ENCODE peak calls at places on chromosomes 7 and 10, in six cellular contexts. B, E, I, K, L and Q are unnamed samples.

GRCh38 chr10:102796407-102797176 is 40.6 kb downstream of the CYP17A1 start:
- DNase-seq in B (peak; percentile 45), E (peak; percentile 88), I (peak; percentile 81), K (no peak), L (peak; percentile 92), Q (peak; percentile 80)

GRCh38 chr7:18663321-18663720 is 167.8 kb downstream of the HDAC9 start:
- DNase-seq in B (no peak), E (no peak), I (no peak), K (no peak), L (no peak), Q (no peak)

GRCh38 chr10:119496282-119496681 is 46.2 kb downstream of the RGS10 start:
- DNase-seq in B (no peak), E (no peak), I (no peak), K (no peak), L (peak; percentile 24), Q (no peak)

GRCh38 chr10:48616436-48616835 is 11.6 kb upstream of the ARHGAP22 start:
- DNase-seq in B (no peak), E (no peak), I (no peak), K (no peak), L (no peak), Q (no peak)

GRCh38 chr7:36182854-36183604 is 30.0 kb downstream of the EEPD1 start:
- DNase-seq in B (no peak), E (no peak), I (no peak), K (no peak), L (no peak), Q (no peak)

GRCh38 chr7:12554421-12554820 is 16.1 kb upstream of the SCIN start:
- DNase-seq in B (no peak), E (no peak), I (no peak), K (no peak), L (no peak), Q (no peak)

GRCh38 chr7:109179601-109180000 is 609.9 kb downstream of the DNAJB9 start:
- DNase-seq in B (no peak), E (no peak), I (no peak), K (no peak), L (no peak), Q (no peak)

GRCh38 chr7:140640060-140640611 is 477 bp downstream of the DENND2A start:
- DNase-seq in B (no peak), E (no peak), I (peak; percentile 62), K (no peak), L (peak; percentile 85), Q (peak; percentile 58)

GRCh38 chr7:131234719-131235488 is 92.8 kb upstream of the MKLN1 start:
- DNase-seq in B (no peak), E (no peak), I (no peak), K (no peak), L (no peak), Q (no peak)

GRCh38 chr10:87723500-87723899 is 63.8 kb downstream of the PAPSS2 start:
- DNase-seq in B (no peak), E (no peak), I (no peak), K (no peak), L (no peak), Q (no peak)

GRCh38 chr10:22226599-22226998 is 8.8 kb upstream of the EBLN1 start:
- DNase-seq in B (no peak), E (no peak), I (no peak), K (no peak), L (no peak), Q (no peak)

GRCh38 chr10:93346060-93346459 is 136.1 kb downstream of the MYOF start:
- DNase-seq in B (no peak), E (no peak), I (no peak), K (no peak), L (no peak), Q (no peak)

GRCh38 chr10:129912161-129912917 is 51.7 kb downstream of the EBF3 start:
- DNase-seq in B (no peak), E (no peak), I (no peak), K (no peak), L (no peak), Q (no peak)

GRCh38 chr10:31209523-31209922 is 109.5 kb upstream of the ZEB1 start:
- DNase-seq in B (no peak), E (no peak), I (no peak), K (no peak), L (no peak), Q (no peak)

GRCh38 chr7:7595451-7595850 is 28.8 kb downstream of the MIOS start:
- DNase-seq in B (no peak), E (no peak), I (no peak), K (peak; percentile 8), L (no peak), Q (peak; percentile 41)

GRCh38 chr10:58266826-58267712 is 625 bp downstream of the IPMK start:
- DNase-seq in B (peak; percentile 17), E (peak; percentile 61), I (peak; percentile 47), K (no peak), L (peak; percentile 83), Q (peak; percentile 52)

GRCh38 chr7:55192718-55193117 is 172.4 kb upstream of the LANCL2 start:
- DNase-seq in B (no peak), E (no peak), I (peak; percentile 74), K (no peak), L (no peak), Q (peak; percentile 43)

GRCh38 chr7:146956853-146957252 is 840.3 kb downstream of the CNTNAP2 start:
- DNase-seq in B (no peak), E (no peak), I (no peak), K (no peak), L (no peak), Q (no peak)

GRCh38 chr10:15295540-15296325 is 75.4 kb downstream of the FAM171A1 start:
- DNase-seq in B (no peak), E (no peak), I (no peak), K (no peak), L (no peak), Q (no peak)

GRCh38 chr7:137480824-137481365 is 137.4 kb upstream of the PTN start:
- DNase-seq in B (no peak), E (no peak), I (no peak), K (no peak), L (no peak), Q (no peak)

GRCh38 chr7:665251-665650 is 61.2 kb upstream of the DNAAF5 start:
- DNase-seq in B (no peak), E (no peak), I (no peak), K (no peak), L (no peak), Q (no peak)

GRCh38 chr7:42254217-42254616 is 17.2 kb upstream of the GLI3 start:
- DNase-seq in B (no peak), E (no peak), I (no peak), K (no peak), L (no peak), Q (peak; percentile 88)

GRCh38 chr10:51924359-51924758 is 225.0 kb upstream of the CSTF2T start:
- DNase-seq in B (no peak), E (no peak), I (no peak), K (no peak), L (no peak), Q (no peak)

GRCh38 chr10:34049887-34050286 is 715.4 kb upstream of the NRP1 start:
- DNase-seq in B (no peak), E (no peak), I (no peak), K (no peak), L (no peak), Q (no peak)

GRCh38 chr7:8823486-8823885 is 390.1 kb downstream of the NXPH1 start:
- DNase-seq in B (no peak), E (no peak), I (no peak), K (no peak), L (no peak), Q (no peak)

GRCh38 chr7:8822595-8822994 is 389.2 kb downstream of the NXPH1 start:
- DNase-seq in B (no peak), E (no peak), I (no peak), K (no peak), L (no peak), Q (no peak)

DNA sequence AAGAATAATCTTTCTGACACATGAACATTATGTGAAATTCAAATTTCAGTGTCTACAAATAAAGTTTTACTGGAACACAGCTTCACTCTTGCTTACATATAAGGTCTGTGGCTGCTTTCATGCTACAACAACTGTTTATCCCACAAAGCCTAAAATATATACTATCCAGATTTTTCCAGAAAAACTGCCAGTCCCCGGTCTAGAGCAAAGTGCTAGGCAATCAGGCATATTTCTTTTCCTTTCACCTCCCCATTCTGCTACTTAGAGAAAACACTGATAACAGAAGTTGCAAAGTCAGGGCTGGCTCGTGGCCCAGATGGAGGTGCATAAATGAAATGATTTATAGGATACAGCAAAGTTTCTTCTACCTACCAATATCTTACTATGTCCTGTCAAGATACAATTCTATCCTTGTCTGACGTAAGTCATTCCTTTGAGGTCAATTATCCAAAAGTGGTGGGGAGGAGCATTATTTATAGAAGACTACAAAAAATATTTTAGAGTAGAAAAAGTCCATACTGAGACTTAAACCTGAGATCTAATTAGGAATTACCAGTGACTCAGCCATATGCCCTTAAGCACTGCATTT is 384.1 kb downstream of the NXPH1 start:
- DNase-seq in B (no peak), E (peak; percentile 28), I (no peak), K (no peak), L (no peak), Q (peak; percentile 26)
- H3K9me3 ChIP-seq in B (no peaks in the 10 kb centered on the region), E (no peaks in the 10 kb centered on the region), I (peaks cover 3% of the 10 kb centered on the region), K (no peaks in the 10 kb centered on the region), L (no peaks in the 10 kb centered on the region), Q (no peaks in the 10 kb centered on the region)

GRCh38 chr10:12701696-12702095 is 299.8 kb downstream of the CCDC3 start:
- DNase-seq in B (no peak), E (no peak), I (no peak), K (no peak), L (no peak), Q (no peak)

GRCh38 chr10:12703813-12704212 is 297.7 kb downstream of the CCDC3 start:
- DNase-seq in B (no peak), E (no peak), I (no peak), K (no peak), L (no peak), Q (no peak)

GRCh38 chr10:12703141-12703540 is 298.4 kb downstream of the CCDC3 start:
- DNase-seq in B (no peak), E (no peak), I (no peak), K (no peak), L (no peak), Q (no peak)

GRCh38 chr10:12700557-12700874 is 301.0 kb downstream of the CCDC3 start:
- DNase-seq in B (no peak), E (no peak), I (no peak), K (no peak), L (no peak), Q (no peak)

GRCh38 chr10:12702215-12702614 is 299.3 kb downstream of the CCDC3 start:
- DNase-seq in B (no peak), E (no peak), I (no peak), K (no peak), L (no peak), Q (no peak)
- H3K4me1 ChIP-seq in B (no peaks in the 10 kb centered on the region), E (peaks cover 10% of the 10 kb centered on the region), I (peaks cover 43% of the 10 kb centered on the region), K (peaks cover 27% of the 10 kb centered on the region), L (no peaks in the 10 kb centered on the region), Q (peaks cover 3% of the 10 kb centered on the region)

DNA sequence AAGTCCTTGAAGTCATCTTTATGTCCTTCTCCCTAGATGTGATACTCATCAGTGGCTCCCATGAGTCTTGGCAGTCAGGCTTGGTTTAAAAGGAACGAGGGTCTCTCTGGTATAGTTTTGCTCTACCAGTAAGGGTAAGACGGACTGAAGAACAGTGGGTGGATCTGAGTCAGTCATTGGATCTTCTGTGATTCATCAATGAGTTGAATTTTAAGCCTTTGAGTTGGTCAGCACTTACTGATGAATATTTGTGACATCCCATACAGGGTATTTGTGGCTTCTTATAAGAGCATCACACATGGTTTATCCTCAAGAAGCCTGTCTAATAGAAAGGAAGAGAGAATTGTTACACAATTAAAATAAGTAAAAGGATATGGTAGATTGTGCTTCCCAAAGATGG is 87.3 kb upstream of the NAMPT start:
- DNase-seq in B (no peak), E (no peak), I (no peak), K (no peak), L (no peak), Q (no peak)
- H3K27ac ChIP-seq in B (no peak overlapping the region), E (no peak overlapping the region), I (no peak overlapping the region), K (no peak overlapping the region), L (no peak overlapping the region), Q (no peak overlapping the region)

GRCh38 chr10:109103278-109103677 is 820.0 kb downstream of the XPNPEP1 start:
- DNase-seq in B (no peak), E (no peak), I (no peak), K (no peak), L (no peak), Q (no peak)
- H3K9me3 ChIP-seq in B (no peaks in the 10 kb centered on the region), E (no peaks in the 10 kb centered on the region), I (no peaks in the 10 kb centered on the region), K (peaks cover 51% of the 10 kb centered on the region), L (no peaks in the 10 kb centered on the region), Q (no peaks in the 10 kb centered on the region)